ENCODE peak calls at places on chromosomes 5 and 9, in four cellular contexts. One of them, this sample, is unnamed.

GRCh38 chr9:23321049-23321448 is 505.0 kb downstream of the ELAVL2 start:
- DNase-seq in HEK293T: no peak
- DNase-seq in central memory CD4-positive, alpha-beta T cell: no peak
- DNase-seq in left ventricle myocardium superior: no peak
- DNase-seq in this sample: no peak

GRCh38 chr5:113336975-113337374 is 97.8 kb downstream of the TSSK1B start:
- DNase-seq in central memory CD4-positive, alpha-beta T cell: no peak
- DNase-seq in HEK293T: peak
- DNase-seq in left ventricle myocardium superior: peak
- DNase-seq in this sample: no peak

GRCh38 chr5:43036856-43037711 is 3.0 kb downstream of the ANXA2R start:
- DNase-seq in HEK293T: no peak
- DNase-seq in left ventricle myocardium superior: peak
- DNase-seq in central memory CD4-positive, alpha-beta T cell: no peak
- DNase-seq in this sample: no peak

GRCh38 chr5:78588517-78588916 is 60.1 kb downstream of the LHFPL2 start:
- DNase-seq in central memory CD4-positive, alpha-beta T cell: no peak
- DNase-seq in left ventricle myocardium superior: no peak
- DNase-seq in HEK293T: no peak
- DNase-seq in this sample: no peak

GRCh38 chr9:127318651-127319167 is 54.1 kb downstream of the GARNL3 start:
- DNase-seq in left ventricle myocardium superior: peak
- DNase-seq in HEK293T: no peak
- DNase-seq in central memory CD4-positive, alpha-beta T cell: no peak
- DNase-seq in this sample: no peak

GRCh38 chr5:172147857-172148256 is 40.2 kb downstream of the STK10 start:
- DNase-seq in central memory CD4-positive, alpha-beta T cell: no peak
- DNase-seq in HEK293T: no peak
- DNase-seq in left ventricle myocardium superior: no peak
- DNase-seq in this sample: no peak

GRCh38 chr9:102514541-102514940 is 480.6 kb upstream of the CYLC2 start:
- DNase-seq in HEK293T: no peak
- DNase-seq in central memory CD4-positive, alpha-beta T cell: no peak
- DNase-seq in left ventricle myocardium superior: no peak
- DNase-seq in this sample: no peak

GRCh38 chr5:82793808-82794419 is 283.3 kb downstream of the TMEM167A start:
- DNase-seq in left ventricle myocardium superior: no peak
- DNase-seq in HEK293T: peak
- DNase-seq in central memory CD4-positive, alpha-beta T cell: peak
- DNase-seq in this sample: peak

GRCh38 chr9:18489861-18490260 is 15.9 kb downstream of the ADAMTSL1 start:
- DNase-seq in left ventricle myocardium superior: no peak
- DNase-seq in HEK293T: no peak
- DNase-seq in central memory CD4-positive, alpha-beta T cell: no peak
- DNase-seq in this sample: no peak

This sample was measured in naive thymus-derived CD4-positive, alpha-beta T cell.